ENCODE peak calls at places on chromosomes 6 and 20, in five cellular contexts. U, T, N, F and I are unnamed samples.

GRCh38 chr6:67630146-67630545 is 1004.9 kb upstream of the ADGRB3 start:
- DNase-seq in F (no peak), N (no peak), U (peak), T (peak), I (no peak)

GRCh38 chr6:90286884-90287488 is 9.7 kb downstream of the BACH2 start:
- DNase-seq in N (peak), T (peak), F (peak), U (peak), I (peak)

GRCh38 chr6:16543491-16543890 is 217.8 kb downstream of the ATXN1 start:
- DNase-seq in F (no peak), T (no peak), U (no peak), N (no peak), I (no peak)

GRCh38 chr6:158780963-158781691 is 38.0 kb downstream of the EZR start:
- DNase-seq in T (no peak), U (no peak), F (peak), N (no peak), I (peak)

GRCh38 chr20:49385471-49385870 is 97.0 kb downstream of the KCNB1 start:
- DNase-seq in T (peak), F (peak), N (peak), U (peak), I (peak)

GRCh38 chr6:15336905-15337583 is 91.2 kb downstream of the JARID2 start:
- DNase-seq in N (peak), T (no peak), F (no peak), U (no peak), I (no peak)

GRCh38 chr6:155695495-155695894 is 239.9 kb upstream of the NOX3 start:
- DNase-seq in F (no peak), T (no peak), N (no peak), U (no peak), I (no peak)

GRCh38 chr6:106309766-106310373 is 15.7 kb downstream of the ATG5 start:
- DNase-seq in N (no peak), T (peak), F (peak), U (no peak), I (peak)

GRCh38 chr6:169647637-169648036 is 54.2 kb downstream of the WDR27 start:
- DNase-seq in F (no peak), U (no peak), T (no peak), N (no peak), I (no peak)

GRCh38 chr6:150272264-150272975 is 96.4 kb upstream of the IYD start:
- DNase-seq in U (no peak), T (no peak), N (no peak), F (peak), I (no peak)

DNA sequence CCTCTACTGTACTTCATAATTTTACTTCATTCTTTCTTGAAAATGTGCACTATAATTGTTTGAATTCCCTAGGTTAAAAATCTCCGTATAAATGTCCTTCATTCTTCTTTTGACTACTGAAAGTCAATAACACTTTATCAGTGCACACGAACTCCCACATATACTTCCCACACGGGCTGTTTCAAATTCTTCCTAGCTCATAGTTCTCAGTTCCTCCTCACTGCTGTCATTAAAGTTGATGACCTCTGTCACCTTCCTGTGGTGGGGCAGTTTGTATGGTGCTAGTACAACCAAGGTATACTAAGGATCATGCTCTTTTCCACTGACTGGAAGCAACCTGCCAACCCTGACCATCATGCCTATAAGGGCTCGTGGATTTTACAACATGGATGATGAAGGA is 40.0 kb upstream of the CD2AP start:
- DNase-seq in N (no peak), F (no peak), U (no peak), T (no peak), I (no peak)
- H2AFZ ChIP-seq in N (no peak), F (no peak), U (no peak), T (no peak), I (no peak)

GRCh38 chr6:41699063-41699462 is 36.3 kb downstream of the TFEB start:
- DNase-seq in T (no peak), N (no peak), F (no peak), U (no peak), I (no peak)
- H2AFZ ChIP-seq in T (no peak), N (no peak), F (no peak), U (no peak), I (no peak)

GRCh38 chr6:152130441-152130840 is 323.0 kb downstream of the ESR1 start:
- DNase-seq in F (peak), U (no peak), T (no peak), N (no peak), I (no peak)

GRCh38 chr6:152123076-152123475 is 315.6 kb downstream of the ESR1 start:
- DNase-seq in F (no peak), T (no peak), U (no peak), N (no peak), I (no peak)

GRCh38 chr6:152124432-152125074 is 317.1 kb downstream of the ESR1 start:
- DNase-seq in U (peak), N (peak), T (peak), F (peak), I (no peak)

GRCh38 chr6:152129606-152130249 is 322.2 kb downstream of the ESR1 start:
- DNase-seq in F (no peak), N (no peak), T (peak), U (no peak), I (no peak)

DNA sequence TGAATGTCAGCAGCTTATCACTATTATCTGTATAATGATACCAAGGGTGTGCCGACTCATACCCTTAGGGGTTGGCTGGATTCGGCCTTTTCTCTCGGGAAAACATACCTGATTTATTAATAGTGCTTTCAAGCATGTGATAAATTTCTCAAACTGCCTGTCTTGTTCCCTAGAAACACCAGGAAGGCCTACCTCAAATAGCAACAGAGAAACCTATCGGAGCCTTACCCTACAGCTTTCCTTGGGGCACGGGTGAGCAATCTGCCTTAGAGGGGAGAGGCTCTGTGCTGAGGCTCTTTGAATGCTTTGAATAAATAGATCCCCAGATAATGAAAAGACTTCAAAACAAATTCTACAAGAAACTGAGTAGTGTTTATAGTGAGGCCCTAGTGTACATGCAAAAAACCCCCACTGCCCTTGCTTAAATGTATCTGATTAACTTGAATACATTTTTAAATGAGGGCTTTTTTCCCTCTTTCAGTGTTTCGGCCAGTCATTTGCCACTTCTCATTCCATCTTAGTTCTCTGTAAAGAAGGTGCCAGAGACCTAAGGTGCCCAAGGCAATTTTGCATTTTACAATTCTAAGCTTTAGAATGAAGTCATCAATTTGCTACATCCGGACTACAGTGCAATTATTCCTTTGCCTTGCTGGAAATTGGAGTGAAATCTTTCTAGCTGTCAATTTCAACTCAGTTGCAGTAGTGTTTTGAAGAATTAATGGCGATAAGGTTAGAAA is 320.1 kb downstream of the ESR1 start:
- DNase-seq in U (no peak), T (no peak), N (no peak), F (peak), I (no peak)
- H2AFZ ChIP-seq in U (no peak), T (no peak), N (no peak), F (peak), I (no peak)

GRCh38 chr6:167116109-167116837 is 6.6 kb upstream of the CCR6 start:
- DNase-seq in T (no peak), U (peak), N (no peak), F (peak), I (no peak)
- H2AFZ ChIP-seq in T (no peak), U (no peak), N (peak), F (no peak), I (no peak)